ENCODE peak calls at places on chromosomes 13 and 19, in five cellular contexts. E is gastrocnemius medialis, W is A549, Q is adrenal gland, T is IMR-90. S is an unnamed sample.

GRCh38 chr13:59531571-59532091 is 632.1 kb downstream of the DIAPH3 start:
- DNase-seq in E (peak), W (peak), Q (peak), T (peak), S (peak)

GRCh38 chr13:21573920-21574712 is 29.9 kb downstream of the MICU2 start:
- DNase-seq in E (no peak), W (no peak), Q (no peak), T (no peak), S (no peak)

GRCh38 chr13:53249236-53249635 is 220.6 kb downstream of the OLFM4 start:
- DNase-seq in E (no peak), W (no peak), Q (no peak), T (no peak), S (no peak)

GRCh38 chr13:97067342-97067895 is 73.1 kb upstream of the OXGR1 start:
- DNase-seq in E (no peak), W (no peak), Q (no peak), T (no peak), S (no peak)

GRCh38 chr19:36850646-36851442 is at the start of gene ZNF345:
- DNase-seq in E (peak), W (peak), Q (peak), T (peak), S (peak)

GRCh38 chr19:35559281-35559659 is 4.2 kb downstream of the ATP4A start:
- DNase-seq in E (no peak), W (no peak), Q (no peak), T (no peak), S (no peak)

GRCh38 chr13:23427342-23428182 is 5.9 kb downstream of the SACS start:
- DNase-seq in E (no peak), W (peak), Q (no peak), T (peak), S (peak)

GRCh38 chr19:13094285-13094595 is 8.4 kb downstream of the LYL1 start:
- DNase-seq in E (no peak), W (no peak), Q (no peak), T (no peak), S (peak)

GRCh38 chr13:52085416-52085815 is 43.5 kb downstream of the NEK5 start:
- DNase-seq in E (no peak), W (no peak), Q (no peak), T (peak), S (no peak)

GRCh38 chr13:85497652-85498051 is 301.6 kb downstream of the SLITRK6 start:
- DNase-seq in E (no peak), W (peak), Q (no peak), T (peak), S (no peak)

GRCh38 chr19:36638862-36639510 is 27.7 kb downstream of the ZNF461 start:
- DNase-seq in E (no peak), W (peak), Q (no peak), T (no peak), S (no peak)

GRCh38 chr13:26847281-26847680 is 86.7 kb upstream of the GPR12 start:
- DNase-seq in E (no peak), W (no peak), Q (no peak), T (no peak), S (no peak)

GRCh38 chr13:44306401-44307192 is 67.0 kb upstream of the SERP2 start:
- DNase-seq in E (no peak), W (peak), Q (peak), T (peak), S (peak)

GRCh38 chr13:51556740-51557139 is 27.5 kb upstream of the WDFY2 start:
- DNase-seq in E (no peak), W (no peak), Q (no peak), T (no peak), S (no peak)

GRCh38 chr19:42295342-42295741 is 6.6 kb upstream of the PRR19 start:
- DNase-seq in E (no peak), W (no peak), Q (peak), T (no peak), S (no peak)

GRCh38 chr19:15511671-15512424 is 3.5 kb downstream of the CYP4F22 start:
- DNase-seq in E (no peak), W (no peak), Q (no peak), T (no peak), S (no peak)

GRCh38 chr13:98900442-98900841 is 77.4 kb downstream of the DOCK9 start:
- DNase-seq in E (no peak), W (no peak), Q (no peak), T (no peak), S (no peak)

GRCh38 chr19:51359294-51359693 is 6.9 kb downstream of the ETFB start:
- DNase-seq in E (no peak), W (peak), Q (no peak), T (peak), S (no peak)

GRCh38 chr19:42048992-42049391 is 21.0 kb downstream of the GRIK5 start:
- DNase-seq in E (no peak), W (no peak), Q (no peak), T (no peak), S (no peak)

GRCh38 chr19:674282-675151 is 1.7 kb upstream of the FSTL3 start:
- DNase-seq in E (no peak), W (no peak), Q (no peak), T (no peak), S (peak)

GRCh38 chr19:19475845-19476828 is 39.2 kb downstream of the TSSK6 start:
- DNase-seq in E (no peak), W (peak), Q (no peak), T (no peak), S (no peak)

GRCh38 chr13:60226507-60226906 is 62.8 kb upstream of the DIAPH3 start:
- DNase-seq in E (no peak), W (peak), Q (no peak), T (peak), S (no peak)

GRCh38 chr19:13149628-13150186 is 468 bp downstream of the STX10 start:
- DNase-seq in E (peak), W (peak), Q (peak), T (no peak), S (no peak)

GRCh38 chr13:60583196-60583908 is 186.3 kb downstream of the TDRD3 start:
- DNase-seq in E (peak), W (no peak), Q (no peak), T (peak), S (peak)

GRCh38 chr13:20702945-20703784 is at the start of gene IL17D:
- DNase-seq in E (no peak), W (no peak), Q (no peak), T (no peak), S (no peak)

GRCh38 chr19:52039169-52039568 is 9.5 kb downstream of the ZNF432 start:
- DNase-seq in E (no peak), W (no peak), Q (no peak), T (no peak), S (no peak)

GRCh38 chr13:85108356-85108755 is 690.9 kb downstream of the SLITRK6 start:
- DNase-seq in E (no peak), W (no peak), Q (no peak), T (no peak), S (no peak)

GRCh38 chr19:51788936-51789795 is 5.8 kb upstream of the FPR3 start:
- DNase-seq in E (no peak), W (no peak), Q (no peak), T (no peak), S (no peak)

GRCh38 chr13:46172531-46172991 is 9.4 kb downstream of the LCP1 start:
- DNase-seq in E (no peak), W (no peak), Q (no peak), T (no peak), S (no peak)

GRCh38 chr13:27172495-27172842 is 858 bp upstream of the USP12 start:
- DNase-seq in E (no peak), W (peak), Q (no peak), T (peak), S (no peak)

GRCh38 chr19:42528354-42529247 is at the start of gene CEACAM1:
- DNase-seq in E (no peak), W (no peak), Q (no peak), T (no peak), S (no peak)

GRCh38 chr19:45863840-45864628 is at the start of gene FOXA3:
- DNase-seq in E (peak), W (peak), Q (no peak), T (peak), S (peak)

GRCh38 chr19:45862271-45862563 is 730 bp downstream of the SYMPK start:
- DNase-seq in E (no peak), W (no peak), Q (no peak), T (no peak), S (no peak)

GRCh38 chr19:45864629-45865082 is 530 bp downstream of the FOXA3 start:
- DNase-seq in E (no peak), W (no peak), Q (no peak), T (no peak), S (no peak)

GRCh38 chr19:45863335-45863839 is 440 bp upstream of the SYMPK start:
- DNase-seq in E (no peak), W (no peak), Q (no peak), T (no peak), S (no peak)

DNA sequence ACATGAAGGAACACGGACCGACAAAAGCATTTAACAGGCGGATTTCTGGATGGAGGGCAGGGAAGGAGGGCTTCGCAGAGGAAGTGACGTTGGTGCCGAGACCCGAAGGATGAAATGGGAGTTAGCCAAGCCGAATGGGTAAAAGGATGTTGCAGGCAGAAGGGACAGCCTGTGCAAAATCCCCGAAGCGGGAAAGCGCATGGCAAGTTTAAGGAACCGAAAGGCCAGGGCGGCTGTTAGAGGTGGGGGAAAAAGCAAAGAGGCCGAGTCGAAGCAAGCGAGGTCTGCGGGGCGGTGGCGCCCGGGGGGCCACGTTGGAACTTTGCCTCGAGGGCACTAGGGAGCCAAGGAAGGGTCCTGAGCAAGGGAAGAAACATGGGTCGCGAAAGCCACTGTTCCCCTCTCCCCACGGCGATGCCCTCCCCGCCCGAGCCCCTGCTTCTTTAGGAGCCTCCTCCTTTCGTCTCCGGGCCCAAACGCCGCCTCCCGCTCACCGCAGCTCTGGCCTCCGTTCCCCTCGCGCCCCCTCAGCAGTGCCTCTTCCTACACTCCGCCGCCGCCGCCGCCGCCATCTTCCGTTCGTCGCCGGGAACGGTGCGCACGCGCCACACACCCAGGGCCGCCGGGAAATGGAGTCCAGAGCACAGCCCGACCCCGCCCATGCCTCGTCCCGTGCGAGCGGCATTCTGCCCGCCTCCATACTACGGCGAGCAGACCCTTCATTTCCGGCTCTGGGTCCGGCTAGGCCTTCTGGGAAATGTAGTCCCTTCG is at the start of gene SYMPK:
- DNase-seq in E (peak), W (peak), Q (peak), T (peak), S (peak)
- TF ChIP-seq POLR2A in E (peak), W (peak), Q (peak), T (peak), S (peak)

GRCh38 chr19:46378268-46378667 is 31.4 kb downstream of the PPP5C start:
- DNase-seq in E (no peak), W (no peak), Q (no peak), T (peak), S (no peak)

GRCh38 chr19:46383171-46383815 is 30.1 kb downstream of the CCDC8 start:
- DNase-seq in E (no peak), W (no peak), Q (no peak), T (no peak), S (no peak)

GRCh38 chr19:46381746-46382345 is 31.5 kb downstream of the CCDC8 start:
- DNase-seq in E (no peak), W (no peak), Q (no peak), T (no peak), S (no peak)

GRCh38 chr19:46381346-46381745 is 32.0 kb downstream of the CCDC8 start:
- DNase-seq in E (no peak), W (no peak), Q (no peak), T (no peak), S (no peak)

DNA sequence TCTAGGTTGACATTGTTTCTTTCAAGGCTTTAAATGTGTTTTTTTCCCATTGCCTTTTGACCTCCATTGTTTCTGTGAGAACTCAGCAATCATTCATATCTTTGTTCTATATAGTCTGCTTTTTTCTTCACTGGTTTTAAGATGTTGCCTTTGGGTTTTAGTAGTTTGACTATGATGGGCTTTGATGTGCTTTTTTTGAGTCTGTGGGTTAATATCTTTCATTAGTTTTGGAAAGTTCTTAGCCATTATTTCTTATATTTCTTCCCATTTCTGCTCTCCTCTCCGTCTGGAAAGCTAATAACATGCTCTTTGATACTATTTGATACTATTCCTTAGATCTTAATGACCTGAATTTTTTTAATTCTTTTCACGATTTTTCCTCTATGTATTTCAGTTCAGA is 32.7 kb downstream of the CCDC8 start:
- DNase-seq in E (no peak), W (no peak), Q (no peak), T (no peak), S (no peak)
- H3K27ac ChIP-seq in E (peak), W (no peak), Q (no peak), T (no peak), S (no peak)

GRCh38 chr19:54415208-54415900 is at the start of gene TTYH1:
- DNase-seq in E (no peak), W (no peak), Q (no peak), T (no peak), S (no peak)
- TF ChIP-seq CTCF in E (no peak), W (peak), Q (no peak), T (no peak), S (no peak)

DNA sequence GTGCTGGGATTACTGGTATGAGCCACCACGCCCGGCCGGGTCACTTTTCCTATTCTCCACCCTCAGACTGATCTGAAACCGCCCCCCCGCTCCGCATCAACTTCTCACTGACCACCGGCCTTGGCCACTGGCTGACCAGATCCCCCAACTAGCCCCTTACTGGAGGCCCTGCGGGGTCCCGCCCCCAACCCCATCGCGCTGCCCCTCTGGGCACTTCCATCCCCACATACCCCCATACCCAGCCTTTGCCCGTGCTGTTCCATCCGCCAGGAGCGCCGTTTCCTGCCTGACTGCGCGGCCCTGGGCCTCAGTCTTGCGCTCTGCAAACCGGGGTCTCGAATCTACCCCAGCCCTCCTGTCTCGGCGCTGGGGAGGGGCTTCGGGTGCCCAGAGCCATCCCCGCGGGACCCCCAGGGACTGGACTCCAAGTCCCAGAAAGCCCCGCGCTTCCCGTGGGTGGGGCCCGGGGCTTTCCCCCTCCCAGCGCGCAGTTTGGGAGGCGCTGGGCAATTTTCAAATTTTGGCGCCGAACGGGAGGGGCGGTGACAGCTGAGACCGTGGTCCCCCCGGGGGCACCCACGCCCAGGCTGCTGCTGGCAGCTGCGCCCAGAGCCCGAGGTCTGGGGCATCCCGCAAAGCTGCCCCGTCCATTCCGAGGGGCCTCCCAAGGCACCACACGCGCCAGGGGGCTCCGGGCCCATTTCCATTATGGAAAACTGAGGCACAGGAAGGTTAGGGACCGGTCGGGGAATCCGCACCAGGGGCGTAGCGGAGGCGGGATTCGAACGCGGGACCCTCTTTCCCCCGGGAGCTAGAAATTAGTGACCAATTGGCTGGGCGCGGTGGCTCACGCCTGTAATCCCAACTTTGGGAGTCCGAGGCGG is 5.2 kb upstream of the LMNB2 start:
- DNase-seq in E (no peak), W (peak), Q (peak), T (peak), S (no peak)
- TF ChIP-seq POLR2A in E (no peak), W (no peak), Q (no peak), T (no peak), S (no peak)

GRCh38 chr19:33390908-33391630 is 17.6 kb downstream of the CEBPG start:
- DNase-seq in E (no peak), W (no peak), Q (no peak), T (no peak), S (no peak)
- H3K27ac ChIP-seq in E (peak), W (no peak), Q (peak), T (no peak), S (peak)

GRCh38 chr19:29741776-29742175 is 26.7 kb upstream of the C19orf12 start:
- DNase-seq in E (no peak), W (no peak), Q (no peak), T (no peak), S (no peak)

GRCh38 chr19:29741226-29741625 is 26.2 kb upstream of the C19orf12 start:
- DNase-seq in E (no peak), W (no peak), Q (no peak), T (no peak), S (no peak)

GRCh38 chr19:29743681-29744080 is 28.6 kb upstream of the C19orf12 start:
- DNase-seq in E (no peak), W (no peak), Q (no peak), T (no peak), S (no peak)

GRCh38 chr19:29748996-29749395 is 33.9 kb upstream of the C19orf12 start:
- DNase-seq in E (no peak), W (no peak), Q (no peak), T (no peak), S (no peak)

GRCh38 chr19:29745253-29745652 is 30.2 kb upstream of the C19orf12 start:
- DNase-seq in E (no peak), W (no peak), Q (no peak), T (no peak), S (no peak)
- TF ChIP-seq CTCF in E (no peak), W (peak), Q (no peak), T (no peak), S (no peak)

GRCh38 chr19:49770529-49770928 is 3.7 kb downstream of the AP2A1 start:
- DNase-seq in E (no peak), W (no peak), Q (no peak), T (no peak), S (no peak)

GRCh38 chr19:49773663-49774305 is 7.0 kb downstream of the AP2A1 start:
- DNase-seq in E (no peak), W (no peak), Q (no peak), T (no peak), S (no peak)

GRCh38 chr19:49774969-49775368 is 8.2 kb downstream of the AP2A1 start:
- DNase-seq in E (no peak), W (no peak), Q (no peak), T (no peak), S (no peak)

GRCh38 chr19:49771674-49772139 is 4.9 kb downstream of the AP2A1 start:
- DNase-seq in E (no peak), W (no peak), Q (no peak), T (no peak), S (no peak)

GRCh38 chr19:49772850-49773432 is 6.1 kb downstream of the AP2A1 start:
- DNase-seq in E (no peak), W (no peak), Q (no peak), T (no peak), S (no peak)
- TF ChIP-seq POLR2A in E (no peak), W (no peak), Q (no peak), T (no peak), S (no peak)

DNA sequence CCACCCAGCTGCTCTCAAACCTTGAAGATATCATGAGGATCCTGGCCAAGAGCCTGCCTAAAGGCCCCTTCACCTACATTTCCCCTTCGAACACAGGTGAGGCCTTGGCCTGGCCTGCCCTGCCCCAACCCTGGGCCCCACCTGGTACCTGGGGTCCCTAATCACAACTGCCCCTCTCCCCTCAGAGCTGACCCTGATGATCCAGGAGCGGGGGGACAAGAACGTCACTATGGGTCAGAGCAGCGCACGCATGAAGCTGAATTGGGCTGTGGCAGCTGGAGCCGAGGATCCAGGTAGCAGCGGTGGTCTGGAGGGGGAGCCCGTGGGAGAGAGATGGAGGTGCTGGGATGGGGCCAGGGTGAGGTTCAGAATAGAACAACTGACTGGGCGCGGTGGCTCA is 17.7 kb downstream of the DDX39A start:
- DNase-seq in E (no peak), W (no peak), Q (no peak), T (no peak), S (no peak)
- H3K27ac ChIP-seq in E (no peak), W (no peak), Q (no peak), T (no peak), S (peak)

S was measured in uterus.